ENCODE peak calls at places on chromosome 10, in ten cellular contexts. A, T, D, M, K, H, F, P, J and R are unnamed samples.
A peak's percentile ranks its signal among the peaks of the same experiment; 100 is the strongest.

GRCh38 chr10:49595713-49596492 is 14.2 kb upstream of the SLC18A3 start:
- DNase-seq in F (no peak), K (no peak), P (no peak), D (no peak), T (no peak), A (no peak), M (no peak), J (no peak), H (no peak), R (no peak)

GRCh38 chr10:7950981-7951847 is 103.3 kb upstream of the GATA3 start:
- DNase-seq in K (no peak), H (no peak), M (no peak), F (no peak), A (no peak), P (no peak), J (no peak), D (no peak), T (no peak), R (no peak)

GRCh38 chr10:70348228-70348850 is 34.1 kb downstream of the LRRC20 start:
- DNase-seq in F (no peak), H (no peak), P (peak; percentile 21), K (no peak), T (peak; percentile 11), D (no peak), M (peak; percentile 15), A (peak; percentile 62), J (no peak), R (no peak)

GRCh38 chr10:8137726-8138125 is 83.2 kb downstream of the GATA3 start:
- DNase-seq in T (no peak), D (no peak), K (peak; percentile 48), J (no peak), A (peak; percentile 69), M (no peak), P (no peak), F (no peak), H (no peak), R (no peak)

GRCh38 chr10:35447693-35448407 is 111.5 kb downstream of the CCNY start:
- DNase-seq in M (peak; percentile 35), F (no peak), J (peak; percentile 9), H (no peak), T (no peak), K (peak; percentile 47), P (no peak), A (no peak), D (peak; percentile 49), R (no peak)

GRCh38 chr10:51860257-51860656 is 160.9 kb upstream of the CSTF2T start:
- DNase-seq in P (no peak), M (no peak), F (peak; percentile 44), J (no peak), K (no peak), A (no peak), T (peak; percentile 90), H (no peak), D (no peak), R (no peak)

GRCh38 chr10:122112021-122112616 is 123.2 kb downstream of the TACC2 start:
- DNase-seq in J (no peak), F (no peak), A (no peak), P (no peak), H (no peak), K (no peak), M (peak; percentile 34), T (no peak), D (no peak), R (no peak)

GRCh38 chr10:124005091-124005490 is 88.3 kb downstream of the CHST15 start:
- DNase-seq in A (no peak), D (no peak), F (no peak), P (no peak), J (no peak), H (no peak), T (no peak), M (no peak), K (no peak), R (no peak)

GRCh38 chr10:96814264-96814663 is 17.8 kb upstream of the LCOR start:
- DNase-seq in J (no peak), F (no peak), K (no peak), P (no peak), M (no peak), D (no peak), A (no peak), T (peak; percentile 42), H (no peak), R (no peak)

GRCh38 chr10:63376560-63377304 is 89.0 kb downstream of the JMJD1C start:
- DNase-seq in M (no peak), K (no peak), P (no peak), A (no peak), J (no peak), T (peak; percentile 49), H (no peak), D (no peak), F (no peak), R (no peak)

GRCh38 chr10:74932648-74933047 is 106.2 kb downstream of the KAT6B start:
- DNase-seq in T (no peak), K (no peak), D (no peak), M (no peak), J (no peak), H (no peak), F (peak; percentile 50), A (no peak), P (peak; percentile 13), R (no peak)

GRCh38 chr10:21173964-21174669 is 277.0 kb upstream of the NEBL start:
- DNase-seq in T (no peak), K (peak; percentile 78), D (peak; percentile 84), F (no peak), A (peak; percentile 73), M (peak; percentile 70), P (peak; percentile 77), J (no peak), H (no peak), R (peak; percentile 77)